ENCODE peak calls at places on chromosomes 2 and 18, in eight cellular contexts. D is fibroblast of the aortic adventitia, J is epithelial cell of esophagus, I is GM23338, Q is kidney, E is Peyer's patch, B is heart right ventricle, A is ovary. V is an unnamed sample.

GRCh38 chr2:180971811-180972210 is 8.6 kb upstream of the UBE2E3 start:
- DNase-seq in D (no peak), J (no peak), I (no peak), Q (no peak), E (no peak), B (no peak), A (no peak), V (no peak)

GRCh38 chr2:203732072-203732952 is 25.9 kb downstream of the CD28 start:
- DNase-seq in D (no peak), J (no peak), I (no peak), Q (no peak), E (no peak), B (no peak), A (no peak), V (no peak)

GRCh38 chr2:218892693-218893348 is 12.2 kb downstream of the WNT10A start:
- DNase-seq in D (peak; percentile 23), J (peak; percentile 78), I (peak; percentile 78), Q (peak; percentile 95), E (peak; percentile 88), B (peak; percentile 70), A (peak; percentile 72), V (peak; percentile 66)

GRCh38 chr2:163736433-163737168 is 793 bp upstream of the FIGN start:
- DNase-seq in D (peak; percentile 33), J (peak; percentile 35), I (peak; percentile 90), Q (peak; percentile 77), E (peak; percentile 53), B (peak; percentile 61), A (peak; percentile 74), V (no peak)

GRCh38 chr18:62825382-62825781 is 110.0 kb downstream of the PHLPP1 start:
- DNase-seq in D (no peak), J (no peak), I (no peak), Q (no peak), E (no peak), B (no peak), A (no peak), V (no peak)

GRCh38 chr2:1747065-1747941 is 3.0 kb upstream of the PXDN start:
- DNase-seq in D (no peak), J (no peak), I (no peak), Q (peak; percentile 46), E (peak; percentile 22), B (no peak), A (peak; percentile 22), V (no peak)

GRCh38 chr18:59778434-59778833 is 81.2 kb upstream of the CCBE1 start:
- DNase-seq in D (no peak), J (no peak), I (no peak), Q (no peak), E (no peak), B (no peak), A (no peak), V (no peak)

GRCh38 chr2:73297586-73297985 is 4.2 kb upstream of the EGR4 start:
- DNase-seq in D (no peak), J (no peak), I (peak; percentile 37), Q (no peak), E (no peak), B (no peak), A (no peak), V (no peak)

GRCh38 chr18:58779514-58779913 is 85.2 kb upstream of the ZNF532 start:
- DNase-seq in D (no peak), J (no peak), I (no peak), Q (no peak), E (no peak), B (no peak), A (no peak), V (no peak)

DNA sequence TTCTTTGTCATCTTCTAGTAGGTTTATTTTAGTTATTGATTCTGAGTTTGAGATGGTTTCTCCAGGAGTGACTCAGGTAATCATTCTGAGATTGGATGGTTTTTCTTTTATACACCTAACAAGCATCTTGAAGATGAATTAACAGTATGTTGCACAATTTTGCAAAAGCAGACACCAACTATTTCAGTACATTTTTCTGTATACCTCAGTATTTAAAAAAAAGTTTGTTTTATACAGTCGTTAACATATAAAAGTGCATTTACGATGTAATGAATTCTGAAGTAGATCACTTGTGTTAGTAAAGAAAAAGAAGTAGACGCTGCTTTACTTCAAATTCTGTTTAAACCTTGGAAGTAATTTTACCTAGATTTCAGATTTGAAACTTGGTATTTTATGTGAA is 3.0 kb downstream of the VAPA start:
- DNase-seq in D (no peak), J (no peak), I (no peak), Q (no peak), E (no peak), B (no peak), A (no peak), V (no peak)
- H3K4me3 ChIP-seq in D (peak overlapping the region; percentile 38), J (no peak overlapping the region), I (peak overlapping the region; percentile 84), Q (peak overlapping the region; percentile 91), E (no peak overlapping the region), B (no peak overlapping the region), A (no peak overlapping the region), V (no peak overlapping the region)

GRCh38 chr18:25725461-25725860 is 365.0 kb downstream of the SS18 start:
- DNase-seq in D (no peak), J (no peak), I (no peak), Q (no peak), E (no peak), B (no peak), A (no peak), V (no peak)

GRCh38 chr18:25724121-25724520 is 366.3 kb downstream of the SS18 start:
- DNase-seq in D (no peak), J (no peak), I (no peak), Q (no peak), E (no peak), B (no peak), A (no peak), V (no peak)

GRCh38 chr18:25727281-25727680 is 363.1 kb downstream of the SS18 start:
- DNase-seq in D (no peak), J (no peak), I (no peak), Q (no peak), E (no peak), B (no peak), A (no peak), V (no peak)

GRCh38 chr18:25724997-25725396 is 365.4 kb downstream of the SS18 start:
- DNase-seq in D (no peak), J (no peak), I (no peak), Q (no peak), E (no peak), B (no peak), A (no peak), V (no peak)

DNA sequence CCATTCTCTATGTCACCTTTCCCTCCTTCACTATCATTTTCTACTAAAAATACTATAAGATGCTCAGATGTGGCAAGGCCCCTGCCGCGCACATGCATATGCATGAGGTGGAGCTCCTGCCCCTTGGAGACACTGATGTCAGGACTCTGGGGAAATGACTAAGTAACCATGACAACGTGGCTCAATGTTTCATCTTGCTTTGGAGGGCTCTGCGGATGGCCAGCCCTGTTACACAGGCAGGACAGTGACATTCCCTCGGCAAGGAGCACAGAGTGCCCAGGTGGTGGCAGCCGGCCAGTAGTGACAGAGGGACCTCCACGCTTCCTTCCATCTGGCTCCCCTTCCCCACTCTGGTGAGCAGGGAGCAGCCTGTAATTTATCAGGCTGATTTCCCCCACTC is 364.1 kb downstream of the SS18 start:
- DNase-seq in D (no peak), J (no peak), I (peak; percentile 44), Q (no peak), E (no peak), B (no peak), A (no peak), V (no peak)
- TF ChIP-seq CTCF in D (no peak), J (no peak), I (no peak), Q (no peak), E (no peak), B (no peak), A (no peak), V (no peak)

GRCh38 chr2:182368446-182368845 is 58.4 kb downstream of the PDE1A start:
- DNase-seq in D (peak; percentile 67), J (peak; percentile 77), I (no peak), Q (no peak), E (no peak), B (no peak), A (no peak), V (peak; percentile 79)

GRCh38 chr2:182368996-182369395 is 57.8 kb downstream of the PDE1A start:
- DNase-seq in D (no peak), J (peak; percentile 48), I (no peak), Q (no peak), E (no peak), B (no peak), A (no peak), V (peak; percentile 51)

GRCh38 chr2:182366625-182367024 is 60.2 kb downstream of the PDE1A start:
- DNase-seq in D (peak; percentile 42), J (no peak), I (no peak), Q (no peak), E (no peak), B (no peak), A (no peak), V (no peak)

GRCh38 chr2:182367401-182367800 is 59.4 kb downstream of the PDE1A start:
- DNase-seq in D (no peak), J (no peak), I (no peak), Q (no peak), E (no peak), B (no peak), A (no peak), V (no peak)

DNA sequence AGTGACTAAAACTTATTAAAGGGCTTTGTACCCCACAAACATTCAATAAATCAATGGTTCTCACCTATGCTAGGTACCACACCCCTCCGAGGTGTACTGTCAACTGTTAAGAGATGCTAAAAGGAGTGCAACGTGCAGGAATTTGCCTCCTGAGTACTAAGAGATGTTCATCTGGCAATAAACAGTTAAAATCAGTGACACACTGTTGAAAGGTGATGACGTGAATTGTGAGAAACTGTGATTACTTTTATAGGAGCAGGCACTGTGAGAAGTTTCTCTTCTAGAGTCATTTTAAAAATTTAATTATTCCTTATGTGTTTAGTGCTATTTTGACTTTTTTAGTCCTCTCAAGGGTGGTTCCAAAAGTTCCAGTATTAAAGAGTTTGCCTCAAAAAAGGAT is 61.0 kb downstream of the PDE1A start:
- DNase-seq in D (no peak), J (no peak), I (no peak), Q (no peak), E (no peak), B (no peak), A (no peak), V (no peak)
- H3K4me3 ChIP-seq in D (no peak overlapping the region), J (no peak overlapping the region), I (no peak overlapping the region), Q (no peak overlapping the region), E (no peak overlapping the region), B (no peak overlapping the region), A (no peak overlapping the region), V (no peak overlapping the region)

DNA sequence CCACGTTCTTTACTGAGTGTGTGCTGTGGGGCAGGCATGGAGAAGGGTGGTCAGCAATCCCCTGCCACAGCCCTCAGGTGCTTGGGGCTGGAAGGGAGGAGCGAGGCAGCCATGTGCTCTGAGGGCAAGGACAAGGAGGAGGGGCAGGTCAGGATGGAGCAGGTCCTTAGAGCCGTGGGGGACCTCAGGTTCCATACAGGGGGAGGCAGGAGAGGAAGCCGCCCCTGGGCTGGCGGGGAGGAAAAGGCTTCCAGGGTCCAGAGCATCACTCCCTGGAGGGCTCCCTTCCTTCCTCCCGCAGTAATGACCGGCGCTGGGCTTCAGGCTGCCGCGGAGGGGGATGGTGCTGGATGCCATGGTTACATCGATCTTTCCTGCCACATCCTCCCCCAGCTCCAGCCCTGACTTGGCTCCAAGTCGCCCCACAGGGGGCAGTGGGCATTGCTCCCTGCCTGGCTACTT is 6.6 kb downstream of the GAREM2 start:
- DNase-seq in D (no peak), J (no peak), I (peak; percentile 83), Q (no peak), E (no peak), B (no peak), A (no peak), V (no peak)
- TF ChIP-seq CTCF in D (no peak), J (no peak), I (no peak), Q (no peak), E (no peak), B (no peak), A (no peak), V (no peak)

V was measured in bronchial epithelial cell.